ENCODE peak calls at places on chromosomes 1 and 21, in eight cellular contexts. P, X, D, E, T, R, Z and F are unnamed samples.

GRCh38 chr1:43246466-43247213 is 23.1 kb upstream of the TMEM125 start:
- DNase-seq in D (no peak), P (no peak), T (no peak), Z (no peak), R (no peak), X (no peak), E (no peak), F (no peak)

GRCh38 chr1:160954158-160955104 is at the start of gene ITLN2:
- DNase-seq in T (peak), X (no peak), E (peak), R (peak), Z (no peak), P (peak), D (peak), F (peak)

GRCh38 chr1:206905295-206906164 is 8.3 kb downstream of the IL24 start:
- DNase-seq in D (peak), E (no peak), T (no peak), P (peak), R (peak), Z (no peak), X (no peak), F (peak)

GRCh38 chr1:33876970-33877680 is 13.2 kb downstream of the HMGB4 start:
- DNase-seq in D (no peak), X (no peak), R (peak), T (no peak), Z (no peak), P (no peak), E (no peak), F (no peak)

GRCh38 chr1:187641015-187641414 is 812.3 kb downstream of the PLA2G4A start:
- DNase-seq in T (no peak), D (no peak), Z (no peak), R (no peak), X (no peak), P (no peak), E (no peak), F (no peak)

GRCh38 chr1:184255560-184255959 is 131.3 kb upstream of the C1orf21 start:
- DNase-seq in P (no peak), Z (no peak), D (no peak), E (no peak), T (no peak), R (no peak), X (no peak), F (no peak)

GRCh38 chr21:38809170-38809878 is 3.6 kb downstream of the ETS2 start:
- DNase-seq in T (no peak), P (no peak), R (no peak), X (no peak), E (no peak), Z (no peak), D (no peak), F (no peak)

GRCh38 chr1:193338194-193338593 is 151.8 kb upstream of the B3GALT2 start:
- DNase-seq in T (peak), E (no peak), Z (no peak), R (peak), X (no peak), D (peak), P (no peak), F (peak)

GRCh38 chr1:3105167-3105863 is 36.3 kb downstream of the PRDM16 start:
- DNase-seq in T (no peak), E (no peak), X (no peak), Z (no peak), P (no peak), R (no peak), D (no peak), F (no peak)

GRCh38 chr1:235504122-235504493 is at the start of gene B3GALNT2:
- DNase-seq in T (no peak), Z (no peak), D (no peak), E (no peak), R (no peak), X (no peak), P (no peak), F (no peak)

GRCh38 chr1:168348146-168348709 is 67.6 kb downstream of the TBX19 start:
- DNase-seq in X (no peak), T (peak), D (no peak), R (no peak), P (peak), Z (no peak), E (no peak), F (no peak)

GRCh38 chr1:162363823-162364222 is 12.8 kb downstream of the SPATA46 start:
- DNase-seq in X (no peak), D (no peak), T (no peak), Z (no peak), P (no peak), E (no peak), R (no peak), F (no peak)

GRCh38 chr1:206115791-206116190 is 1.4 kb downstream of the AVPR1B start:
- DNase-seq in R (no peak), E (no peak), T (no peak), Z (no peak), X (no peak), D (no peak), P (no peak), F (no peak)

GRCh38 chr1:16905856-16906702 is 10.3 kb downstream of the RNU1-2 start:
- DNase-seq in Z (no peak), T (no peak), R (peak), D (peak), X (no peak), E (no peak), P (no peak), F (no peak)

GRCh38 chr1:155186266-155186954 is 12.8 kb downstream of the TRIM46 start:
- DNase-seq in P (no peak), E (no peak), T (no peak), Z (no peak), R (no peak), D (no peak), X (no peak), F (no peak)

GRCh38 chr1:221718391-221719277 is 23.3 kb downstream of the DUSP10 start:
- DNase-seq in Z (no peak), X (no peak), R (peak), D (no peak), E (no peak), T (no peak), P (no peak), F (no peak)

GRCh38 chr1:12150456-12151200 is 16.2 kb upstream of the TNFRSF1B start:
- DNase-seq in E (peak), Z (no peak), T (peak), X (no peak), P (no peak), D (no peak), R (no peak), F (no peak)

GRCh38 chr1:45583666-45584350 is at the start of gene NASP:
- DNase-seq in R (peak), X (peak), E (peak), T (peak), D (peak), P (peak), Z (peak), F (peak)

GRCh38 chr1:59433440-59433813 is 136.5 kb downstream of the FGGY start:
- DNase-seq in D (no peak), Z (no peak), T (no peak), P (no peak), R (no peak), X (no peak), E (no peak), F (no peak)

GRCh38 chr1:3775498-3776230 is 3.1 kb downstream of the SMIM1 start:
- DNase-seq in R (peak), T (peak), X (peak), E (peak), D (peak), P (peak), Z (peak), F (peak)

GRCh38 chr1:175376194-175376593 is 183.6 kb upstream of the KIAA0040 start:
- DNase-seq in E (no peak), D (no peak), Z (no peak), X (no peak), T (no peak), R (no peak), P (peak), F (peak)

GRCh38 chr1:220046052-220046930 is at the start of gene EPRS1:
- DNase-seq in T (peak), X (peak), E (peak), D (peak), R (peak), Z (peak), P (peak), F (peak)
- TF ChIP-seq CTCF in T (peak), X (peak), E (peak), D (peak), R (peak), Z (peak), P (peak), F (peak)

GRCh38 chr1:93015590-93015989 is 54.3 kb upstream of the DIPK1A start:
- DNase-seq in R (peak), D (peak), P (no peak), X (no peak), E (no peak), T (no peak), Z (no peak), F (peak)

GRCh38 chr1:93007941-93008577 is 46.8 kb upstream of the DIPK1A start:
- DNase-seq in E (no peak), D (peak), X (no peak), Z (no peak), T (no peak), R (peak), P (no peak), F (no peak)

GRCh38 chr1:93014156-93014555 is 52.9 kb upstream of the DIPK1A start:
- DNase-seq in P (no peak), Z (no peak), T (no peak), R (peak), E (no peak), X (no peak), D (no peak), F (no peak)

GRCh38 chr1:93016171-93016570 is 54.9 kb upstream of the DIPK1A start:
- DNase-seq in T (no peak), X (no peak), R (peak), Z (no peak), P (no peak), D (no peak), E (no peak), F (no peak)

GRCh38 chr1:93013311-93014091 is 52.2 kb upstream of the DIPK1A start:
- DNase-seq in P (no peak), T (no peak), E (no peak), Z (no peak), R (no peak), D (no peak), X (no peak), F (no peak)
- H3K4me3 ChIP-seq in P (no peak), T (no peak), E (no peak), Z (no peak), R (no peak), D (no peak), X (no peak), F (no peak)

DNA sequence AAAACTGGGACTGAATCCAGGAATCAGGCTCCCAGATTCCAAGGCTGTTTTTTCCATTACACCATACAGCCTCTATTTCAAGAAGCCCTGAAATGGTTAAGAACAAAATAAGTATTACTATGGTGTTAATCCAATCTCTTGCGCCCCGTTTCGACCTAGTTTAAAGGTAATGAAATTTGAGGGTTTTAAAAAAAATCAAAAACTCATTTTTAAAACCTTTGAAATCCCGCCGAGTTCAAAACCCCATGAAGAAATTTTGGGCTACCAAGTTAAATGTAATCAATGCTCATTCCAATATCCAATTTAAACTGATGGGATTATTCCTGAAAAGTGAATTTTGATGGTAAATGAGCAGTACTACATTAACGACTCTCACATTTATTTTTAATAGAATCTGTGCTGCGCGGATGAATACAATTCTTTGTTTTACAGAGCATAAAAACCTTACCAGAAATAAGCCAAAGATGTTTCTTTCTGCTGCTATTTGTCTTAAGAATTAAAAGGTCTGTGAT is 767 bp upstream of the EGLN1 start:
- DNase-seq in E (no peak), T (no peak), P (no peak), R (no peak), D (no peak), Z (no peak), X (no peak), F (no peak)
- TF ChIP-seq CTCF in E (no peak), T (no peak), P (no peak), R (no peak), D (no peak), Z (no peak), X (no peak), F (no peak)

GRCh38 chr21:44425895-44426662 is 29.2 kb upstream of the LRRC3 start:
- DNase-seq in R (no peak), T (no peak), Z (no peak), P (no peak), X (no peak), E (no peak), D (no peak), F (no peak)

GRCh38 chr21:44427241-44428120 is 27.8 kb upstream of the LRRC3 start:
- DNase-seq in D (no peak), R (no peak), P (no peak), Z (no peak), T (no peak), X (no peak), E (no peak), F (no peak)

GRCh38 chr21:44428281-44428942 is 26.9 kb upstream of the LRRC3 start:
- DNase-seq in P (peak), D (peak), E (peak), R (no peak), X (peak), T (peak), Z (no peak), F (peak)

GRCh38 chr21:44425307-44425894 is 29.9 kb upstream of the LRRC3 start:
- DNase-seq in Z (no peak), T (no peak), X (no peak), D (peak), R (no peak), P (peak), E (no peak), F (no peak)

GRCh38 chr21:44426663-44427191 is 28.6 kb upstream of the LRRC3 start:
- DNase-seq in X (no peak), D (no peak), Z (no peak), T (no peak), E (no peak), R (no peak), P (no peak), F (no peak)
- H3K4me3 ChIP-seq in X (no peak), D (no peak), Z (no peak), T (no peak), E (no peak), R (no peak), P (peak), F (no peak)